ENCODE peak calls at places on chromosomes 7 and 10, in four cellular contexts. V is neural crest cell; W is astrocyte of the spinal cord; H is activated CD8-positive, alpha-beta T cell treated with anti-CD3 and anti-CD28 coated beads for 36 hours. A is an unnamed sample.

GRCh38 chr7:107396990-107397389 is 72.9 kb upstream of the GPR22 start:
- DNase-seq in V (no peak), W (no peak), H (no peak), A (no peak)

GRCh38 chr7:132738254-132738653 is 162.0 kb upstream of the PLXNA4 start:
- DNase-seq in V (no peak), W (peak), H (no peak), A (no peak)

GRCh38 chr7:6096581-6096980 is 65.4 kb downstream of the ANKRD61 start:
- DNase-seq in V (no peak), W (no peak), H (no peak), A (no peak)

GRCh38 chr7:129859188-129859587 is 93.6 kb downstream of the UBE2H start:
- DNase-seq in V (no peak), W (peak), H (no peak), A (no peak)

GRCh38 chr10:87817291-87817872 is 644 bp downstream of the ATAD1 start:
- DNase-seq in V (no peak), W (peak), H (no peak), A (no peak)

GRCh38 chr10:69465457-69466157 is 14.3 kb downstream of the TSPAN15 start:
- DNase-seq in V (no peak), W (no peak), H (no peak), A (no peak)

GRCh38 chr7:117683736-117684135 is 189.5 kb downstream of the CTTNBP2 start:
- DNase-seq in V (no peak), W (no peak), H (no peak), A (no peak)

GRCh38 chr10:44024351-44025116 is 360.4 kb downstream of the CXCL12 start:
- DNase-seq in V (no peak), W (no peak), H (no peak), A (no peak)

GRCh38 chr7:87318741-87319140 is 26.7 kb upstream of the CROT start:
- DNase-seq in V (no peak), W (no peak), H (no peak), A (no peak)

GRCh38 chr7:5679741-5680473 is 101.6 kb downstream of the RNF216 start:
- DNase-seq in V (no peak), W (no peak), H (no peak), A (peak)

GRCh38 chr7:95690367-95690947 is 81.9 kb upstream of the DYNC1I1 start:
- DNase-seq in V (peak), W (peak), H (no peak), A (no peak)

GRCh38 chr7:27148776-27149641 is 1.4 kb upstream of the HOXA6 start:
- DNase-seq in V (no peak), W (no peak), H (no peak), A (peak)

GRCh38 chr10:61000769-61001730 is 57.1 kb upstream of the RHOBTB1 start:
- DNase-seq in V (peak), W (peak), H (peak), A (peak)

GRCh38 chr7:138499340-138499739 is 39.3 kb downstream of the TRIM24 start:
- DNase-seq in V (no peak), W (no peak), H (no peak), A (no peak)

GRCh38 chr10:88792656-88793055 is 9.9 kb upstream of the LIPM start:
- DNase-seq in V (no peak), W (peak), H (no peak), A (no peak)

GRCh38 chr10:11145498-11145855 is 127.8 kb downstream of the CELF2 start:
- DNase-seq in V (no peak), W (no peak), H (peak), A (peak)

GRCh38 chr7:142089035-142089434 is 22.5 kb upstream of the MGAM2 start:
- DNase-seq in V (no peak), W (no peak), H (no peak), A (no peak)

GRCh38 chr7:17773289-17773626 is 167.0 kb downstream of the SNX13 start:
- DNase-seq in V (no peak), W (peak), H (peak), A (no peak)

GRCh38 chr10:63636812-63637211 is 115.6 kb downstream of the REEP3 start:
- DNase-seq in V (no peak), W (no peak), H (no peak), A (peak)

GRCh38 chr10:132460691-132461090 is 63.7 kb downstream of the PWWP2B start:
- DNase-seq in V (no peak), W (no peak), H (no peak), A (peak)

GRCh38 chr10:109429956-109430760 is 493.2 kb downstream of the XPNPEP1 start:
- DNase-seq in V (no peak), W (peak), H (no peak), A (no peak)

GRCh38 chr7:13850185-13850752 is 139.2 kb downstream of the ETV1 start:
- DNase-seq in V (no peak), W (peak), H (peak), A (peak)

GRCh38 chr10:14879055-14879800 is 562 bp downstream of the SUV39H2 start:
- DNase-seq in V (peak), W (no peak), H (peak), A (no peak)

GRCh38 chr10:103921750-103922195 is 3.8 kb upstream of the STN1 start:
- DNase-seq in V (peak), W (no peak), H (peak), A (peak)

GRCh38 chr10:62323751-62324150 is 50.4 kb upstream of the ZNF365 start:
- DNase-seq in V (no peak), W (no peak), H (no peak), A (no peak)

GRCh38 chr10:77548671-77549070 is 88.9 kb downstream of the KCNMA1 start:
- DNase-seq in V (no peak), W (no peak), H (no peak), A (no peak)

GRCh38 chr10:35182631-35183510 is 56.2 kb downstream of the CREM start:
- DNase-seq in V (no peak), W (no peak), H (no peak), A (no peak)

GRCh38 chr7:82542665-82543064 is 99.1 kb upstream of the CACNA2D1 start:
- DNase-seq in V (no peak), W (peak), H (no peak), A (no peak)

GRCh38 chr10:500876-501275 is 188.6 kb downstream of the DIP2C start:
- DNase-seq in V (no peak), W (peak), H (no peak), A (no peak)

GRCh38 chr7:12062062-12062461 is 149.0 kb upstream of the TMEM106B start:
- DNase-seq in V (no peak), W (no peak), H (peak), A (no peak)

GRCh38 chr10:101226506-101226887 is 2.8 kb downstream of the LBX1 start:
- DNase-seq in V (no peak), W (no peak), H (no peak), A (no peak)

GRCh38 chr10:58137813-58138212 is 129.9 kb downstream of the IPMK start:
- DNase-seq in V (no peak), W (no peak), H (no peak), A (no peak)

GRCh38 chr7:7808156-7808555 is 89.7 kb upstream of the RPA3 start:
- DNase-seq in V (no peak), W (peak), H (no peak), A (no peak)

GRCh38 chr10:11425288-11425595 is 186.2 kb downstream of the USP6NL start:
- DNase-seq in V (no peak), W (peak), H (no peak), A (no peak)

GRCh38 chr7:73340514-73340913 is 12.6 kb downstream of the FKBP6 start:
- DNase-seq in V (no peak), W (no peak), H (no peak), A (no peak)

GRCh38 chr7:74181821-74182220 is 7.7 kb downstream of the EIF4H start:
- DNase-seq in V (no peak), W (no peak), H (no peak), A (no peak)

GRCh38 chr7:39624202-39624807 is 933 bp downstream of the RALA start:
- DNase-seq in V (no peak), W (no peak), H (peak), A (peak)
- TF ChIP-seq CTCF in V (peak), W (no peak), H (no peak), A (no peak)

GRCh38 chr7:147432068-147432467 is 1158.5 kb upstream of the C7orf33 start:
- DNase-seq in V (no peak), W (peak), H (no peak), A (no peak)
- TF ChIP-seq CTCF in V (peak), W (peak), H (no peak), A (no peak)

DNA sequence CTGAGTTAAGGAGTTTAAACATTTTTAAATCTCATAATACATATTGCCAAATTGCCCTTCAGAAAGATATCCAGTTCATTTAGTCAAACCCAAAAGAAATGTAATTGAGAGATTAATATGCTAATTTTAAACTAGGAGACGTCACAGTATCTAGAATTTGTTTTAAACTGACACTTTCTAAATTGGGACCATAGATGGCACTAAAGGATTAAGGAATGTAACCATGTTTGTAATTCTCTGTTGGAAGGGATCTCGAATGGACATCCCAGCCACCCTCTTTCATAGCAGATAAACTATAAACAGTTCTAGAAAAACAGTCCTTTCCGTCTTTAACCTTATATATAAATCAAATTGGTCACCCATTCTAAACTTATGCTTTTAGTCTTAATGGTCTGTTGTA is 30.0 kb upstream of the SAMD9L start:
- DNase-seq in V (no peak), W (no peak), H (no peak), A (no peak)
- TF ChIP-seq CTCF in V (no peak), W (no peak), H (peak), A (no peak)

DNA sequence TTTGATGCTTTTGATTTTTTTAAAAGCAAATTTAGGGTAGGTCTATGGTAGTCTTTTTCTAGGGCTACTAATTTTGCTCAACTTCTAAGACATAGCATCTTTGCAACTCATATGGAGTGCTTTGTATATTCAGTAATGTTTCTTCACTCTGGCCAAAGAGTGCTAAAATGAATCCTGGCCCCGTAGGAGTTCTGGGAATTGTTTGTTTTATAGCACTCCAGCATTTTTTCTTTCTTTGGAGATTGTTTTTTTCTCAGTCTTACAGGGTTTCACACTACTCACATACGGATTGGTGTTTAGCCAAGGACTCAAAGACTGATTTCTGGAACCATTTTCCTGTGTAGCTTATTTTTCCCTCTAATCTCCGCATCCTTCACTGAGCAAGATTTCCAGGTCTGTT is 6.4 kb downstream of the TAS2R41 start:
- DNase-seq in V (no peak), W (no peak), H (no peak), A (no peak)
- TF ChIP-seq CTCF in V (no peak), W (no peak), H (no peak), A (no peak)

DNA sequence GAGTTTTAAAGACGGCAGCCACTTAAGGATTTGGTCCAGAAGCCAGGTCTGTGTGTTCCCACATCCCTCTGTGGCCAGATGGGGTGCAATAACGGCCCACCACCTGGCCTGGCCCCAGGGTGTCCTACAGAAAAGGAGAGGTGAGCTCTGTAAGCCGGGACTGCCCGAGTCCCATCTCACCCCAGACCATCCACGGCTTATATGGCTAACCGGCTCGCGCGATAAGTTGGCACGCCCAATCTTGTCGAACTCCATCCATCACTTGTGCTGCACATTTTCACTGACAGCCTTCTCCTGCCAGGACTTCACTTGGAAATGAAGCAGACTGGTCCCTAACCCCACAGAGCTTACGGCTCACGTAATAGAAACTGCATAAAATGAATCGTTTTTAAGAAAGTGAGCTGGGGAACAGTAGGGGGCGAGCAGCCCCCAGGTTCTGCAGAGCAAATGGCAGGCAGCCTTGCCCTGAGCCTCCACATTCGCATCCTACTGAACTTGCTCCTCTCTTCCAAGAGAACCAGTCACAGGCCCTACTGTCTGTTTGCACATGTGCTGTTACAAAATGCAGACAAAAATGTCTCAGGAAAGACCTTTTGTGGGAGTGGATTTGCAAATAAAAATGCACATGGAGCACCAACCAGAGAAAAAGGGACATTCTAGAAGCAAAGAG is 98.2 kb downstream of the TNS3 start:
- DNase-seq in V (no peak), W (peak), H (no peak), A (no peak)
- TF ChIP-seq CTCF in V (peak), W (peak), H (no peak), A (no peak)

DNA sequence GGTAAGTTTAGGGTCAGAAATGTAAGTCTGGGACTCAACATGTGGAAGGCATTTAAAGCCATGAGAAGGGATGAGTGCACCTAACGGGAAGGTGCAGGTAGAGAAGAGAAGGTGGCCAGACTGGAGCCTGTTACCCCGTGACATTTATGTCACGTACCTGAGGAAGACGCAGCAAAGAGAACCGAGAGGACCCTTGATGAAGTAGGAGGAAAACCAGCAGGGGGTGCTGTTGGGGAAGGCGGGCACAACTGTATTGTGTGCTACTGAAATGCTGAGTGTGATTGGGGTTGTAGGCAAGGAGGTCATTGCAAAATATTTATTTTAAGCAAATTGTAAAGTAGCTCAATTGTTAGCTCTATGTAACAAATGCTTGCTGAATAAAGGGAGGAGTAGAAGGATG is 338.2 kb upstream of the PRKCQ start:
- DNase-seq in V (peak), W (no peak), H (peak), A (peak)
- TF ChIP-seq CTCF in V (peak), W (peak), H (peak), A (peak)

GRCh38 chr10:120600871-120601644 is 144.0 kb downstream of the PLPP4 start:
- DNase-seq in V (peak), W (peak), H (peak), A (no peak)
- TF ChIP-seq CTCF in V (peak), W (peak), H (no peak), A (no peak)

A was measured in GM13976.